ENCODE peak calls at places on chromosomes 11 and 22, in six cellular contexts. V, M, B, F, K and S are unnamed samples.

GRCh38 chr11:44531116-44531504 is 34.4 kb upstream of the CD82 start:
- DNase-seq in M (no peak), B (no peak), F (no peak), K (no peak), V (no peak), S (no peak)

GRCh38 chr11:63556404-63556803 is 6.8 kb downstream of the PLAAT2 start:
- DNase-seq in K (no peak), M (no peak), V (no peak), B (no peak), F (no peak), S (no peak)

GRCh38 chr11:79466411-79466810 is 25.6 kb upstream of the TENM4 start:
- DNase-seq in M (no peak), V (peak), F (no peak), K (no peak), B (no peak), S (peak)

GRCh38 chr22:26502688-26503561 is 9.3 kb downstream of the TFIP11 start:
- DNase-seq in F (peak), K (peak), B (no peak), V (peak), M (peak), S (peak)

GRCh38 chr22:24455751-24456426 is 28.5 kb downstream of the ADORA2A start:
- DNase-seq in B (no peak), V (peak), K (no peak), M (no peak), F (no peak), S (no peak)

GRCh38 chr11:64976651-64977050 is 4.7 kb upstream of the MAJIN start:
- DNase-seq in B (no peak), K (no peak), V (no peak), M (no peak), F (no peak), S (no peak)

GRCh38 chr22:33922268-33922667 is 2.0 kb upstream of the LARGE1 start:
- DNase-seq in B (no peak), K (no peak), M (peak), V (peak), F (peak), S (peak)

GRCh38 chr11:61776561-61777075 is 15.8 kb downstream of the TMEM258 start:
- DNase-seq in M (peak), K (peak), F (peak), B (peak), V (peak), S (peak)

GRCh38 chr11:45087761-45088160 is 58.7 kb upstream of the PRDM11 start:
- DNase-seq in B (no peak), V (no peak), K (no peak), F (no peak), M (no peak), S (no peak)

GRCh38 chr11:119684361-119685072 is 44.5 kb downstream of the NECTIN1 start:
- DNase-seq in M (no peak), K (no peak), V (peak), B (peak), F (no peak), S (peak)

GRCh38 chr11:87437844-87438223 is 400.1 kb downstream of the TMEM135 start:
- DNase-seq in K (no peak), F (no peak), B (no peak), M (no peak), V (no peak), S (no peak)

GRCh38 chr11:35235944-35236666 is 97.1 kb downstream of the CD44 start:
- DNase-seq in M (no peak), F (peak), B (peak), V (no peak), K (peak), S (no peak)

GRCh38 chr11:19962795-19963163 is 197.5 kb downstream of the DBX1 start:
- DNase-seq in B (no peak), M (no peak), F (no peak), K (no peak), V (peak), S (peak)

GRCh38 chr11:4891996-4892640 is 10.4 kb downstream of the OR51T1 start:
- DNase-seq in B (peak), V (peak), M (no peak), K (no peak), F (no peak), S (peak)

GRCh38 chr11:19498986-19499669 is 213.5 kb upstream of the NAV2 start:
- DNase-seq in F (no peak), M (no peak), B (no peak), K (no peak), V (peak), S (peak)

GRCh38 chr11:122637538-122637937 is 18.0 kb upstream of the UBASH3B start:
- DNase-seq in F (no peak), M (no peak), K (no peak), V (no peak), B (no peak), S (no peak)

GRCh38 chr11:34915136-34916013 is 804 bp downstream of the APIP start:
- DNase-seq in F (peak), M (peak), K (no peak), B (peak), V (peak), S (peak)

GRCh38 chr22:24145446-24146189 is 35.7 kb upstream of the SUSD2 start:
- DNase-seq in M (no peak), B (no peak), K (no peak), V (no peak), F (no peak), S (no peak)

GRCh38 chr11:118435233-118435892 is 929 bp upstream of the KMT2A start:
- DNase-seq in V (peak), B (peak), F (peak), K (peak), M (peak), S (no peak)

GRCh38 chr22:40462195-40462988 is 92.0 kb downstream of the SGSM3 start:
- DNase-seq in V (no peak), M (no peak), F (no peak), K (no peak), B (no peak), S (no peak)

GRCh38 chr22:26075233-26075632 is 94.0 kb upstream of the SEZ6L start:
- DNase-seq in B (no peak), V (no peak), K (no peak), M (no peak), F (no peak), S (no peak)

GRCh38 chr11:95659088-95659487 is 130.5 kb downstream of the FAM76B start:
- DNase-seq in K (no peak), F (no peak), V (no peak), M (no peak), B (no peak), S (peak)

GRCh38 chr11:57485217-57486007 is 25.1 kb downstream of the RTN4RL2 start:
- DNase-seq in M (no peak), V (no peak), F (no peak), K (no peak), B (no peak), S (no peak)

GRCh38 chr11:93567406-93567819 is 24.2 kb upstream of the SMCO4 start:
- DNase-seq in M (no peak), V (peak), K (no peak), F (peak), B (no peak), S (peak)

GRCh38 chr11:20160425-20161229 is at the start of gene DBX1:
- DNase-seq in K (no peak), B (no peak), V (no peak), F (no peak), M (no peak), S (no peak)

GRCh38 chr11:23314162-23314561 is 453.9 kb upstream of the CCDC179 start:
- DNase-seq in K (no peak), B (no peak), F (no peak), M (no peak), V (peak), S (no peak)

GRCh38 chr22:44583076-44583760 is 85.2 kb upstream of the RTL6 start:
- DNase-seq in K (no peak), V (peak), M (no peak), F (no peak), B (peak), S (no peak)

GRCh38 chr11:69122337-69122641 is 33.4 kb upstream of the SMIM38 start:
- DNase-seq in F (no peak), B (peak), K (no peak), V (no peak), M (no peak), S (no peak)

GRCh38 chr22:29668681-29669080 is 51.1 kb upstream of the CABP7 start:
- DNase-seq in M (no peak), B (no peak), V (no peak), F (no peak), K (no peak), S (no peak)

GRCh38 chr11:19441752-19442553 is 201.2 kb upstream of the E2F8 start:
- DNase-seq in V (peak), B (peak), F (no peak), M (peak), K (no peak), S (peak)

GRCh38 chr11:118975771-118976709 is 4.5 kb downstream of the FOXR1 start:
- DNase-seq in M (no peak), V (peak), K (no peak), F (peak), B (no peak), S (no peak)

GRCh38 chr22:19905619-19906276 is 35.8 kb upstream of the COMT start:
- DNase-seq in M (no peak), F (no peak), K (no peak), V (no peak), B (no peak), S (no peak)

GRCh38 chr22:43474161-43475101 is 62.6 kb downstream of the MPPED1 start:
- DNase-seq in V (no peak), M (no peak), B (no peak), F (no peak), K (no peak), S (no peak)

GRCh38 chr11:47318166-47318565 is 34.3 kb downstream of the MYBPC3 start:
- DNase-seq in B (no peak), M (no peak), F (no peak), K (no peak), V (no peak), S (no peak)

GRCh38 chr11:65132988-65133700 is 1.2 kb downstream of the SYVN1 start:
- DNase-seq in B (peak), F (peak), V (no peak), K (no peak), M (no peak), S (no peak)

GRCh38 chr11:31022080-31022479 is 347.5 kb downstream of the DCDC1 start:
- DNase-seq in M (no peak), B (no peak), V (no peak), F (no peak), K (no peak), S (no peak)

GRCh38 chr11:70104419-70104818 is 26.3 kb downstream of the ANO1 start:
- DNase-seq in F (no peak), V (no peak), B (no peak), M (no peak), K (no peak), S (no peak)

GRCh38 chr11:416757-417621 is 2.2 kb upstream of the SIGIRR start:
- DNase-seq in M (no peak), B (no peak), K (no peak), V (peak), F (peak), S (no peak)

GRCh38 chr11:44626645-44627044 is 61.2 kb downstream of the CD82 start:
- DNase-seq in V (no peak), B (no peak), K (no peak), F (no peak), M (peak), S (no peak)